ENCODE peak calls at places on chromosome 2, in nine cellular contexts. D is naive thymus-derived CD4-positive, alpha-beta T cell; C is adrenal gland; O is colonic mucosa; T is IMR-90; R is fibroblast of lung; L is tibial nerve; B is CD8-positive, alpha-beta memory T cell; G is hepatocyte. Y is an unnamed sample. For H3K9me3 and H3K4me1, the result is how much of the 10 kb centered on the place peaks cover.

GRCh38 chr2:239636808-239637207 is 236.0 kb upstream of the HDAC4 start:
- DNase-seq in T (no peak), D (no peak), R (peak), C (no peak), B (no peak), L (no peak), G (no peak), O (no peak), Y (no peak)

GRCh38 chr2:233288663-233289062 is 19.0 kb upstream of the SAG start:
- DNase-seq in D (no peak), G (no peak), O (no peak), B (no peak), L (no peak), T (no peak), R (no peak), C (no peak), Y (no peak)

GRCh38 chr2:47518497-47519146 is 115.7 kb downstream of the MSH2 start:
- DNase-seq in D (no peak), O (no peak), L (no peak), G (no peak), C (no peak), B (no peak), T (no peak), R (no peak), Y (no peak)

GRCh38 chr2:25041307-25041927 is 459 bp upstream of the EFR3B start:
- DNase-seq in O (peak), T (peak), G (peak), D (peak), L (peak), C (peak), B (no peak), R (peak), Y (peak)

GRCh38 chr2:200321780-200322534 is 15.5 kb downstream of the SPATS2L start:
- DNase-seq in D (no peak), B (no peak), O (no peak), L (no peak), C (no peak), G (no peak), T (no peak), R (no peak), Y (no peak)

GRCh38 chr2:40690525-40690924 is 238.6 kb upstream of the SLC8A1 start:
- DNase-seq in L (no peak), T (no peak), D (no peak), R (no peak), G (no peak), C (no peak), O (no peak), B (no peak), Y (no peak)

GRCh38 chr2:172693037-172693436 is 42.6 kb upstream of the RAPGEF4 start:
- DNase-seq in T (peak), B (no peak), L (no peak), R (peak), G (peak), O (peak), D (no peak), C (peak), Y (no peak)

GRCh38 chr2:230664128-230664527 is 48.5 kb upstream of the CAB39 start:
- DNase-seq in C (no peak), B (no peak), L (no peak), G (no peak), D (no peak), O (no peak), R (peak), T (peak), Y (no peak)

GRCh38 chr2:67037655-67038054 is 359.5 kb upstream of the ETAA1 start:
- DNase-seq in T (no peak), G (peak), D (no peak), O (peak), L (no peak), R (no peak), B (no peak), C (no peak), Y (no peak)

GRCh38 chr2:160266078-160266551 is 66.0 kb upstream of the ITGB6 start:
- DNase-seq in B (no peak), O (no peak), T (no peak), L (no peak), G (no peak), R (no peak), D (peak), C (no peak), Y (no peak)

GRCh38 chr2:11773111-11773510 is 26.7 kb downstream of the LPIN1 start:
- DNase-seq in D (no peak), C (no peak), B (no peak), G (no peak), L (no peak), T (no peak), O (no peak), R (no peak), Y (no peak)

GRCh38 chr2:43939695-43940094 is 56.1 kb downstream of the LRPPRC start:
- DNase-seq in L (no peak), R (no peak), O (no peak), T (no peak), G (no peak), D (no peak), B (no peak), C (no peak), Y (no peak)

GRCh38 chr2:60984717-60985116 is 32.8 kb upstream of the PEX13 start:
- DNase-seq in R (no peak), C (no peak), T (no peak), G (no peak), O (no peak), B (no peak), L (no peak), D (no peak), Y (no peak)

GRCh38 chr2:121285077-121285449 is at the start of gene TFCP2L1:
- DNase-seq in D (no peak), B (no peak), C (no peak), O (peak), G (peak), T (no peak), R (peak), L (no peak), Y (peak)

GRCh38 chr2:157803914-157804313 is 72.2 kb downstream of the ACVR1 start:
- DNase-seq in G (no peak), R (no peak), L (no peak), B (no peak), T (no peak), D (no peak), O (no peak), C (no peak), Y (no peak)

GRCh38 chr2:176646033-176646615 is 376.9 kb downstream of the MTX2 start:
- DNase-seq in T (no peak), D (no peak), O (no peak), G (no peak), B (no peak), R (no peak), L (no peak), C (no peak), Y (no peak)

GRCh38 chr2:120661551-120661950 is 74.1 kb upstream of the GLI2 start:
- DNase-seq in B (no peak), D (no peak), O (peak), T (no peak), R (peak), C (peak), L (peak), G (peak), Y (no peak)

GRCh38 chr2:186534406-186534805 is 48.3 kb downstream of the ZC3H15 start:
- DNase-seq in B (no peak), D (no peak), G (no peak), L (no peak), T (no peak), R (no peak), C (no peak), O (no peak), Y (no peak)

GRCh38 chr2:20752293-20752692 is 70.6 kb downstream of the LDAH start:
- DNase-seq in T (no peak), B (no peak), R (no peak), G (no peak), C (no peak), O (no peak), L (no peak), D (no peak), Y (no peak)

GRCh38 chr2:49416252-49416651 is 261.9 kb upstream of the FSHR start:
- DNase-seq in D (no peak), O (no peak), C (no peak), G (peak), R (no peak), B (no peak), L (no peak), T (no peak), Y (no peak)

GRCh38 chr2:28437142-28437835 is 44.6 kb downstream of the FOSL2 start:
- DNase-seq in T (no peak), L (no peak), C (no peak), D (no peak), O (peak), R (no peak), B (no peak), G (no peak), Y (no peak)

GRCh38 chr2:65527451-65528240 is 95.2 kb upstream of the SPRED2 start:
- DNase-seq in D (no peak), T (no peak), O (peak), B (no peak), G (peak), C (no peak), R (no peak), L (no peak), Y (no peak)

GRCh38 chr2:25276569-25277465 is 64.9 kb downstream of the DNMT3A start:
- DNase-seq in O (peak), G (peak), D (peak), T (no peak), R (peak), L (no peak), B (peak), C (no peak), Y (no peak)

GRCh38 chr2:64482765-64483504 is 29.0 kb downstream of the LGALSL start:
- DNase-seq in L (no peak), R (peak), G (peak), D (no peak), C (peak), T (no peak), O (no peak), B (no peak), Y (no peak)

GRCh38 chr2:207148025-207148424 is 17.7 kb downstream of the KLF7 start:
- DNase-seq in O (no peak), T (peak), L (no peak), R (peak), D (no peak), G (no peak), C (no peak), B (no peak), Y (no peak)

GRCh38 chr2:240925576-240926515 is 19.7 kb downstream of the CROCC2 start:
- DNase-seq in C (peak), L (peak), B (no peak), D (no peak), G (no peak), R (no peak), O (peak), T (no peak), Y (no peak)

GRCh38 chr2:53498210-53498609 is 269.4 kb upstream of the CHAC2 start:
- DNase-seq in B (no peak), G (no peak), R (peak), D (no peak), C (no peak), O (no peak), T (peak), L (no peak), Y (no peak)

GRCh38 chr2:206260427-206261012 is 13.9 kb upstream of the ZDBF2 start:
- DNase-seq in G (peak), C (no peak), R (peak), O (no peak), B (no peak), T (peak), D (no peak), L (peak), Y (peak)

GRCh38 chr2:49811502-49811901 is 657.2 kb upstream of the FSHR start:
- DNase-seq in R (no peak), L (no peak), D (no peak), T (no peak), O (no peak), G (no peak), C (no peak), B (no peak), Y (no peak)

GRCh38 chr2:46569061-46569560 is 89.7 kb downstream of the TMEM247 start:
- DNase-seq in B (no peak), L (peak), R (peak), C (no peak), D (no peak), T (peak), O (no peak), G (no peak), Y (no peak)

GRCh38 chr2:215856080-215856479 is 157.3 kb downstream of the MREG start:
- DNase-seq in D (no peak), R (no peak), C (no peak), O (no peak), L (no peak), T (no peak), B (no peak), G (no peak), Y (no peak)

DNA sequence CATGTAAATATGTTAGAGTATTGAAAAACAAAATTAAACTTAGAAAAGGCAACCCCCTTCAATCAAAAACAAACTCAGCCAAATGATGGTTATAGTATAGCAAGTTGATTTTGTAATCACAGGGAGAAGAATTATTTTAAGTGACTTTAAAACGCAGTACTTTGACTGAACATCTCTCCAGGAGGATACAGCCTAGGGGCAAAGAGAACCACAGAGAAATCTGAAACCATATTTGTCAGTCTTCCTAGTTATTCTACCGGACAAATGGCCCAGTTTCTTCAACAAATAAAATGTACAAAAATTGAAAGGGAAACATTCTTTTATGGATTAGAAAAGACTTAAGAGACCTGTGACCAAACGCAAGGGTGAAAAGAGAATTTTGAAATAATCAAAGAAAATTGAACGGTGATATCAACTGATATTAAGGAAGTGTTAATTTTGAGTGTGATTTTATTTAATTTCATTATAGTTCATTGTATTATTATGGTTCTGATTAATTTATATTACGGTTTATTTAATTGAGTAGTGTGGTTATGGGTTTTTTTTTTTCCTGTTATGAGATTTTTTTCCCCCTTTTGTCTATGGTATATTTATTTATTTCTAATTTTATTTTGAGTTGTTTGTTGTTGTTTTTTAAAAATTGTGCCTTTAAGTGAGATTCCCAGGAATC is 75.3 kb downstream of the HNRNPLL start:
- DNase-seq in R (no peak), T (no peak), B (no peak), C (no peak), L (no peak), D (no peak), G (no peak), O (no peak), Y (peak)
- H3K4me3 ChIP-seq in R (peak), T (peak), B (no peak), C (no peak), L (peak), D (no peak), G (peak), O (no peak), Y (peak)

GRCh38 chr2:88855620-88856408 is 164.3 kb downstream of the RPIA start:
- DNase-seq in G (no peak), L (no peak), T (no peak), C (no peak), B (no peak), D (no peak), O (no peak), R (no peak), Y (no peak)
- H3K9me3 ChIP-seq in G (under half), L (under half), T (under half), C (under half), B (under half), D (under half), O (under half), R (under half), Y (under half)

GRCh38 chr2:196171946-196172345 is 568 bp upstream of the STK17B start:
- DNase-seq in B (no peak), L (peak), C (no peak), D (no peak), R (no peak), G (no peak), O (no peak), T (no peak), Y (no peak)

GRCh38 chr2:196174424-196174823 is 3.0 kb upstream of the STK17B start:
- DNase-seq in G (no peak), O (no peak), B (peak), C (no peak), T (no peak), D (no peak), L (no peak), R (no peak), Y (no peak)

GRCh38 chr2:196173505-196173904 is 2.1 kb upstream of the STK17B start:
- DNase-seq in C (no peak), T (peak), L (no peak), G (no peak), R (peak), D (no peak), B (no peak), O (no peak), Y (no peak)

GRCh38 chr2:196171248-196171871 is at the start of gene STK17B:
- DNase-seq in D (peak), C (peak), O (peak), T (peak), B (peak), R (peak), G (peak), L (peak), Y (peak)

DNA sequence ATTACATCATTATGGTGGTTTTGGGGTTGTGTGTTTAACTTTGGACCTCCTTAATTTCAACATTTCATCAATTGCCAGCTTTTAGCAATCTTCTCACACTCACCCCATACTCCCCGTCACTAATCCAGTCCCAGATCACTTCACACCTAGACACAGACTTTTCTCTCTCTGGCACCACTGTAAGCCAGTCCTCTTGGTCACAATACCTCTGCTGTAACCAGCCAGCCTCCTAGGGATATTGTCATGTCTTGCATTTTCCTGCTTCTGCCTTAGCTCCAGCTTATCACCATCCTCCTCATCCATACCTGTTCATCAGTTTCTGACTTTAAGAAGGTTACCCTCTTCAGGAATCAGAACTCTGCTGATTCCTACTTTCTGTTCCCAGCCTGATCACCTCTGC is 1.6 kb upstream of the STK17B start:
- DNase-seq in G (no peak), T (no peak), D (no peak), B (peak), L (no peak), C (no peak), O (no peak), R (no peak), Y (no peak)
- H3K4me1 ChIP-seq in G (under half), T (under half), D (under half), B (half or more), L (under half), C (under half), O (under half), R (under half), Y (under half)

DNA sequence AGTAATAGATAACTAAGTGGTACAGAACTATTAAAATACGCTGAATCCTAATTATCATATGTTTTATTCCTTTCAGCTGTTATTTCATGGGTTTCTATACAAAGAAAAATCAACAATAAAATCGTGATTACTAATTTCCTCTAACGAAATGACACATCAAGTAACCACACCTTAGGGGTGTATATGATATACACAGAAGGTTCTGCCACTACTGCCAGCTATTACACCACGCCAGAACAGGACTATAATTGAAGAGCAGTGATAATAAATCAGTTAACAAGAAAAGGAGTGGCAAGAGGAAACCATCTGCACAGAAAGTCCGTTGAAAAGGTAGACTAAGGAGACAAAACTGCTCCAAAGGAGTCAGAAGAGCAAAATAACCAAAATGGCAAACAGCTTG is 3.0 kb downstream of the FARSB start:
- DNase-seq in R (no peak), G (no peak), B (no peak), L (no peak), O (no peak), T (no peak), D (no peak), C (no peak), Y (no peak)
- H3K4me3 ChIP-seq in R (no peak), G (no peak), B (no peak), L (no peak), O (no peak), T (no peak), D (no peak), C (no peak), Y (no peak)

GRCh38 chr2:72027426-72028161 is 120.1 kb downstream of the CYP26B1 start:
- DNase-seq in C (no peak), L (no peak), O (peak), R (peak), D (no peak), T (no peak), G (no peak), B (no peak), Y (no peak)

GRCh38 chr2:72028996-72029395 is 118.7 kb downstream of the CYP26B1 start:
- DNase-seq in D (no peak), G (no peak), T (no peak), O (peak), L (no peak), R (no peak), B (no peak), C (no peak), Y (no peak)

GRCh38 chr2:72024451-72025175 is 123.0 kb downstream of the CYP26B1 start:
- DNase-seq in O (peak), T (no peak), C (no peak), G (no peak), L (peak), B (no peak), R (no peak), D (no peak), Y (no peak)

GRCh38 chr2:72028351-72028995 is 119.2 kb downstream of the CYP26B1 start:
- DNase-seq in B (no peak), R (no peak), D (no peak), G (no peak), O (peak), T (no peak), C (no peak), L (no peak), Y (no peak)

DNA sequence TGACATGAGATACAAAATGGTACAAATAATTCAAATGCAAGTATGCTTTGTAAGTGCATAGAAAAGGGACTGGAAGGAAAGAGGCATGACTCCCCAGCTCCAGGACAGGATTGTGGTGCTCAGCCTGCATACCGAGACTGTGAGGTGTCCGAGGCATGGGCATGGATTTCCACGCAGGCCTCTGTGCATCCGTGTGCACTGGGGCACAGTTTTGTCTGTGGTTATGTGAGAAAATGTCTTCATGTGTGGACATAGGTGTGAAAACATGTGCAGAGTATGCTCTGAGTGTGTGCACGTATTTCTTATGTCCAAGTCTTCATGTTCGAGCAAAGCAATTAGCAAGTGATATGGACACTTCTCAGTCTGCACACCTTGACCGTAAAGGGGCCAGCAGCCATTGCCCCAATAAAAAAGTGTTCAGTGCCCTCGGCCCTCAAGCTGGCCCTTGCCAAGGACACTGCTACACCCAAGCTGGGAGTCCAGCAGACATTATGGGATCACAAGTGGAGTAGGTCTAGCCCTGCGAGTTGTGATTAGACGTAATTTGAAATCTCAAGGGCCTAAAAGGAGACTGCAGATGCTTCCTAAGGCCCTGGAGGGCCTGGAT is 120.7 kb downstream of the CYP26B1 start:
- DNase-seq in D (no peak), G (no peak), T (no peak), C (no peak), O (peak), B (no peak), R (peak), L (no peak), Y (no peak)
- H3K9me3 ChIP-seq in D (under half), G (under half), T (under half), C (under half), O (under half), B (under half), R (under half), L (under half), Y (under half)

GRCh38 chr2:58535994-58536393 is 294.9 kb upstream of the FANCL start:
- DNase-seq in G (peak), R (no peak), D (no peak), L (no peak), B (no peak), C (no peak), O (no peak), T (no peak), Y (no peak)

GRCh38 chr2:58545300-58546280 is 304.5 kb upstream of the FANCL start:
- DNase-seq in B (no peak), D (no peak), L (no peak), O (no peak), C (no peak), T (no peak), R (no peak), G (no peak), Y (no peak)

GRCh38 chr2:58541511-58541910 is 300.4 kb upstream of the FANCL start:
- DNase-seq in B (no peak), D (no peak), C (no peak), O (no peak), G (no peak), L (no peak), T (no peak), R (no peak), Y (no peak)

GRCh38 chr2:58539973-58540372 is 298.8 kb upstream of the FANCL start:
- DNase-seq in C (no peak), G (no peak), B (no peak), R (no peak), T (no peak), O (no peak), L (no peak), D (no peak), Y (peak)

GRCh38 chr2:58540680-58541079 is 299.6 kb upstream of the FANCL start:
- DNase-seq in C (no peak), O (no peak), L (no peak), G (no peak), R (no peak), T (no peak), B (no peak), D (no peak), Y (no peak)
- H3K4me1 ChIP-seq in C (under half), O (under half), L (under half), G (under half), R (under half), T (under half), B (under half), D (under half), Y (under half)

Y was measured in HAP-1.